ENCODE peak calls at places on chromosomes 4 and X, in five cellular contexts. D is AG09309, U is BJ, L is gastrocnemius medialis, Y is lower leg skin. T is an unnamed sample.

GRCh38 chr4:168540086-168540864 is 43.4 kb downstream of the PALLD start:
- DNase-seq in L (no peak), Y (no peak), D (peak; percentile 77), U (no peak), T (peak; percentile 82)

GRCh38 chr4:96354036-96354712 is 514.3 kb downstream of the PDHA2 start:
- DNase-seq in L (no peak), Y (no peak), U (no peak), D (no peak), T (no peak)

GRCh38 chrX:2577844-2578444 is 77.2 kb upstream of the DHRSX start:
- DNase-seq in Y (no peak), U (no peak), D (peak; percentile 5), L (no peak), T (no peak)

GRCh38 chr4:118351851-118352827 is 664 bp downstream of the PRSS12 start:
- DNase-seq in Y (no peak), U (no peak), D (no peak), L (no peak), T (no peak)

GRCh38 chr4:156677136-156677535 is 294.5 kb downstream of the PDGFC start:
- DNase-seq in U (no peak), D (no peak), Y (no peak), L (no peak), T (no peak)

GRCh38 chrX:38664285-38664684 is 102.9 kb downstream of the TSPAN7 start:
- DNase-seq in D (peak; percentile 13), Y (no peak), U (no peak), L (no peak), T (peak; percentile 0)

GRCh38 chr4:164215113-164215741 is 538.7 kb upstream of the SMIM31 start:
- DNase-seq in L (no peak), D (no peak), U (no peak), Y (no peak), T (no peak)

GRCh38 chr4:158538911-158539310 is 17.2 kb downstream of the RXFP1 start:
- DNase-seq in L (no peak), D (no peak), U (no peak), Y (no peak), T (no peak)

GRCh38 chr4:158644341-158644740 is 27.3 kb downstream of the C4orf46 start:
- DNase-seq in Y (no peak), L (no peak), D (no peak), U (no peak), T (no peak)

GRCh38 chr4:80806472-80806871 is 224.0 kb upstream of the BMP3 start:
- DNase-seq in D (no peak), Y (no peak), L (no peak), U (no peak), T (no peak)

GRCh38 chr4:170386511-170386910 is 296.8 kb upstream of the AADAT start:
- DNase-seq in U (no peak), Y (no peak), L (no peak), D (no peak), T (no peak)

GRCh38 chr4:131978120-131978519 is 1171.0 kb upstream of the PCDH10 start:
- DNase-seq in L (no peak), D (no peak), Y (no peak), U (no peak), T (no peak)

GRCh38 chr4:21451032-21451431 is 497.5 kb downstream of the KCNIP4 start:
- DNase-seq in D (no peak), Y (no peak), U (no peak), L (no peak), T (no peak)

GRCh38 chrX:82676386-82676785 is 831.7 kb upstream of the POU3F4 start:
- DNase-seq in U (no peak), Y (no peak), L (no peak), D (no peak), T (no peak)

GRCh38 chr4:37928421-37928820 is 31.8 kb upstream of the PTTG2 start:
- DNase-seq in D (no peak), U (no peak), L (no peak), Y (no peak), T (no peak)

GRCh38 chr4:112519689-112520597 is 4.0 kb upstream of the NEUROG2 start:
- DNase-seq in L (no peak), D (no peak), Y (no peak), U (no peak), T (no peak)

GRCh38 chrX:12973561-12974216 is 1.2 kb upstream of the TMSB4X start:
- DNase-seq in L (no peak), Y (no peak), D (no peak), U (no peak), T (no peak)
- H3K4me3 ChIP-seq in L (peak overlapping the region; percentile 71), Y (no peak overlapping the region), D (no peak overlapping the region), U (no peak overlapping the region), T (no peak overlapping the region)

GRCh38 chr4:108758498-108758897 is 4.4 kb downstream of the ETNPPL start:
- DNase-seq in L (no peak), Y (no peak), D (no peak), U (no peak), T (no peak)

GRCh38 chr4:108762559-108763225 is at the start of gene ETNPPL:
- DNase-seq in D (no peak), L (peak; percentile 28), Y (no peak), U (no peak), T (no peak)

GRCh38 chr4:108766058-108766457 is 3.2 kb upstream of the ETNPPL start:
- DNase-seq in D (no peak), Y (no peak), U (no peak), L (no peak), T (no peak)

GRCh38 chr4:108763981-108764380 is 1.1 kb upstream of the ETNPPL start:
- DNase-seq in U (no peak), Y (no peak), L (no peak), D (no peak), T (no peak)

GRCh38 chr4:108763226-108763593 is 357 bp upstream of the ETNPPL start:
- DNase-seq in U (no peak), D (no peak), Y (no peak), L (no peak), T (no peak)
- H3K4me3 ChIP-seq in U (peak overlapping the region; percentile 44), D (peak overlapping the region; percentile 45), Y (peak overlapping the region; percentile 5), L (peak overlapping the region; percentile 63), T (peak overlapping the region; percentile 54)

DNA sequence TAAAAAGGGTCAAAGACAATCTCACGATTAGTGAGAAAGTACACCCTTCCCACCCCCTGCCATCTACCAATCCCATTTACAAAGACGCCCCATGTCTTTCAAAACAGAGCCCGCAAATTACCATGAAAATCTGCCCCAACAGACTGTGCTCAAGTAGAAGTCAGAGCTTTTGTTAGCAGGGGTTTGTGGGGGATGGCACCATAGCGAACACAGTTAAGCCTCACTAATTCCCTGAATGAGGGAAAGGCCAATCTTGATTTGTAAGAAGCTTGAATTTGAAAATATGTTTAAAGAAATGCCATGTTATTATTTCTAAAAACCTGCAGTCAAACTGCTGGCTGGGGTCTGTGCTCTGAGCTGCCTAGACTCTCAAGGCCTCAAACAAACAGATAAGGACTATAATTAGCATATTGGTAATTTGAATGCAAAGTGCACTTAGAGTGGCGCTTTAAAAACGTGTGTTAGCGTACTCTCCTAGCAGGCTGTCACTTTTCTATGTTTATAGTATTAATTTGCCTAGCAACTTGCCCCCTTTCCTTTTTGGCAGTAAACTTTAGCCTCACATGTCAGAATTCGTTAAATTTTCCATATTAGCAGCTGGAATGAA is 9.4 kb upstream of the PAK3 start:
- DNase-seq in D (no peak), L (no peak), U (no peak), Y (no peak), T (no peak)
- H3K4me3 ChIP-seq in D (no peak overlapping the region), L (no peak overlapping the region), U (no peak overlapping the region), Y (no peak overlapping the region), T (no peak overlapping the region)

GRCh38 chr4:1796486-1797204 is 3.6 kb downstream of the FGFR3 start:
- DNase-seq in Y (no peak), D (no peak), L (no peak), U (no peak), T (no peak)

GRCh38 chr4:1795304-1796195 is 2.5 kb downstream of the FGFR3 start:
- DNase-seq in Y (no peak), D (no peak), U (no peak), L (no peak), T (no peak)

GRCh38 chr4:1793940-1794808 is 1.1 kb downstream of the FGFR3 start:
- DNase-seq in D (no peak), U (no peak), L (no peak), Y (no peak), T (no peak)

GRCh38 chr4:1793496-1793840 is 375 bp downstream of the FGFR3 start:
- DNase-seq in D (no peak), Y (no peak), U (no peak), L (no peak), T (no peak)

GRCh38 chr4:1794809-1795303 is 1.8 kb downstream of the FGFR3 start:
- DNase-seq in Y (no peak), L (no peak), D (no peak), U (no peak), T (no peak)
- H3K4me3 ChIP-seq in Y (peak overlapping the region; percentile 23), L (peak overlapping the region; percentile 38), D (no peak overlapping the region), U (no peak overlapping the region), T (no peak overlapping the region)

GRCh38 chr4:176794151-176794550 is 1.4 kb upstream of the VEGFC start:
- DNase-seq in U (peak; percentile 88), L (no peak), D (peak; percentile 81), Y (no peak), T (peak; percentile 85)
- H3K4me3 ChIP-seq in U (no peak overlapping the region), L (no peak overlapping the region), D (no peak overlapping the region), Y (no peak overlapping the region), T (no peak overlapping the region)

GRCh38 chr4:113784497-113785254 is 23.1 kb upstream of the CAMK2D start:
- DNase-seq in U (peak; percentile 85), L (no peak), Y (no peak), D (peak; percentile 93), T (peak; percentile 94)
- H3K4me3 ChIP-seq in U (no peak overlapping the region), L (no peak overlapping the region), Y (no peak overlapping the region), D (no peak overlapping the region), T (no peak overlapping the region)

DNA sequence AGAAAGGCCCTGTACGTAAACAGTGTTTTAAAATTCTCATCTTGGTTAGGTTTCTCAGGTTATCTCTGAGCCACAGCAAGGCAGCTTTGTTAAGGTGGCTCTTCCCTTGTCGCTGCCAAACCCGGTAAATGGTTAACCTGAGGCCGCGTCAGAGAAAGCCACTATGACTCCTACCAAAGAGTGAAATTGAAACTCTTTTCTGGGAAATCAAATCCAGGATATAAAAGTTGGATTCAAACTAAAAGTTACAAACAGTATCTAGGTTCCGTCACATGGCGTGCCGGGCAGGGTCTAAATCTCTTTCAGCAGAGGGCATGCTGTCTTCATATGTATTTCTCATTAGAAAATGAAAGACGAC is 433 bp downstream of the MMAA start:
- DNase-seq in D (peak; percentile 5), L (peak; percentile 51), U (no peak), Y (peak; percentile 26), T (no peak)
- H3K4me3 ChIP-seq in D (peak overlapping the region; percentile 86), L (peak overlapping the region; percentile 98), U (peak overlapping the region; percentile 75), Y (peak overlapping the region; percentile 36), T (peak overlapping the region; percentile 83)

GRCh38 chr4:147057631-147057980 is 111.9 kb upstream of the TTC29 start:
- DNase-seq in Y (no peak), L (no peak), D (no peak), U (no peak), T (no peak)
- H3K4me3 ChIP-seq in Y (no peak overlapping the region), L (peak overlapping the region; percentile 54), D (peak overlapping the region; percentile 29), U (peak overlapping the region; percentile 26), T (peak overlapping the region; percentile 29)